ENCODE peak calls at places on chromosomes 16 and 17, in nine cellular contexts. A is activated naive CD8-positive, alpha-beta T cell treated with anti-CD3 and anti-CD28 coated beads for 36 hours; W is gastrocnemius medialis; D is HAP-1; I is stimulated activated CD4-positive, alpha-beta T cell treated with anti-CD3 and anti-CD28 coated beads, Interleukin-15, amount 100 ng/mL, for 24 hours; Z is T-helper 1 cell; K is activated CD4-positive, alpha-beta T cell treated with anti-CD3 and anti-CD28 coated beads for 1 hour; C is anterior cingulate cortex; X is Panc1. Y is an unnamed sample.

GRCh38 chr16:56812884-56813283 is 52.1 kb upstream of the SLC12A3 start:
- DNase-seq in W (no peak), I (no peak), K (no peak), D (no peak), C (no peak), X (no peak), A (no peak), Z (no peak), Y (no peak)

GRCh38 chr17:47678196-47678595 is 15.8 kb upstream of the TBKBP1 start:
- DNase-seq in X (no peak), D (no peak), Z (no peak), C (no peak), I (no peak), W (no peak), K (no peak), A (no peak), Y (no peak)

GRCh38 chr17:79428988-79429387 is 181.9 kb downstream of the RBFOX3 start:
- DNase-seq in C (no peak), W (no peak), A (no peak), I (no peak), D (no peak), K (no peak), Z (no peak), X (no peak), Y (no peak)

GRCh38 chr17:58006563-58006923 is 503 bp downstream of the SRSF1 start:
- DNase-seq in C (no peak), K (peak), D (peak), I (peak), A (peak), X (no peak), W (peak), Z (peak), Y (no peak)

GRCh38 chr17:49819118-49819517 is 28.8 kb downstream of the TAC4 start:
- DNase-seq in K (no peak), W (no peak), X (no peak), C (no peak), Z (no peak), I (no peak), A (no peak), D (no peak), Y (no peak)

GRCh38 chr16:26430618-26431017 is 636.1 kb upstream of the C16orf82 start:
- DNase-seq in D (no peak), W (no peak), K (no peak), I (no peak), X (no peak), A (no peak), C (no peak), Z (no peak), Y (no peak)

GRCh38 chr17:40086150-40087044 is 14.0 kb downstream of the NR1D1 start:
- DNase-seq in C (no peak), A (peak), Z (no peak), X (no peak), I (peak), K (peak), W (peak), D (peak), Y (peak)

GRCh38 chr17:69525920-69526841 is 111.7 kb downstream of the MAP2K6 start:
- DNase-seq in D (peak), A (no peak), K (no peak), W (peak), C (no peak), I (peak), Z (peak), X (peak), Y (no peak)

GRCh38 chr16:54647216-54647615 is 283.4 kb upstream of the IRX5 start:
- DNase-seq in X (no peak), C (no peak), K (no peak), I (no peak), A (no peak), Z (no peak), W (no peak), D (no peak), Y (no peak)

Y was measured in natural killer cell.